ENCODE peak calls at places on chromosomes 1 and 21, in six cellular contexts. One of them, this sample, is unnamed.

GRCh38 chr1:150763631-150764223 is 1.9 kb downstream of the CTSS start:
- DNase-seq in AG04450: no peak
- DNase-seq in spleen: no peak
- DNase-seq in fibroblast of lung: no peak
- DNase-seq in AG10803: no peak
- DNase-seq in colonic mucosa: no peak
- DNase-seq in this sample: no peak

GRCh38 chr1:35565742-35566133 is 7.4 kb upstream of the TFAP2E start:
- DNase-seq in AG04450: no peak
- DNase-seq in spleen: peak; percentile 59
- DNase-seq in fibroblast of lung: no peak
- DNase-seq in AG10803: no peak
- DNase-seq in colonic mucosa: no peak
- DNase-seq in this sample: no peak

GRCh38 chr1:18640228-18641004 is 9.8 kb downstream of the PAX7 start:
- DNase-seq in AG04450: no peak
- DNase-seq in spleen: no peak
- DNase-seq in fibroblast of lung: no peak
- DNase-seq in AG10803: no peak
- DNase-seq in colonic mucosa: no peak
- DNase-seq in this sample: no peak

GRCh38 chr1:4124631-4125145 is 224.6 kb upstream of the C1orf174 start:
- DNase-seq in AG04450: no peak
- DNase-seq in spleen: peak; percentile 50
- DNase-seq in fibroblast of lung: no peak
- DNase-seq in AG10803: no peak
- DNase-seq in colonic mucosa: no peak
- DNase-seq in this sample: no peak

GRCh38 chr1:91569411-91570104 is 68.9 kb downstream of the CDC7 start:
- DNase-seq in AG04450: peak; percentile 67
- DNase-seq in spleen: no peak
- DNase-seq in fibroblast of lung: peak; percentile 94
- DNase-seq in AG10803: peak; percentile 99
- DNase-seq in colonic mucosa: peak; percentile 76
- DNase-seq in this sample: peak; percentile 93

GRCh38 chr1:212584092-212584886 is 24.3 kb upstream of the ATF3 start:
- DNase-seq in AG04450: no peak
- DNase-seq in spleen: no peak
- DNase-seq in fibroblast of lung: no peak
- DNase-seq in AG10803: no peak
- DNase-seq in colonic mucosa: no peak
- DNase-seq in this sample: no peak

GRCh38 chr21:45127937-45128336 is 53.6 kb downstream of the ADARB1 start:
- DNase-seq in AG04450: no peak
- DNase-seq in spleen: no peak
- DNase-seq in fibroblast of lung: no peak
- DNase-seq in AG10803: no peak
- DNase-seq in colonic mucosa: no peak
- DNase-seq in this sample: no peak

GRCh38 chr1:58979085-58979484 is 195.2 kb upstream of the JUN start:
- DNase-seq in AG04450: no peak
- DNase-seq in spleen: no peak
- DNase-seq in fibroblast of lung: no peak
- DNase-seq in AG10803: peak; percentile 39
- DNase-seq in colonic mucosa: no peak
- DNase-seq in this sample: no peak

GRCh38 chr1:61636392-61636791 is 88.5 kb downstream of the TM2D1 start:
- DNase-seq in AG04450: no peak
- DNase-seq in spleen: no peak
- DNase-seq in fibroblast of lung: no peak
- DNase-seq in AG10803: no peak
- DNase-seq in colonic mucosa: no peak
- DNase-seq in this sample: no peak

GRCh38 chr1:61638296-61638695 is 86.6 kb downstream of the TM2D1 start:
- DNase-seq in AG04450: no peak
- DNase-seq in spleen: no peak
- DNase-seq in fibroblast of lung: no peak
- DNase-seq in AG10803: peak; percentile 95
- DNase-seq in colonic mucosa: no peak
- DNase-seq in this sample: peak; percentile 33

GRCh38 chr1:61636814-61637213 is 88.1 kb downstream of the TM2D1 start:
- DNase-seq in AG04450: no peak
- DNase-seq in spleen: no peak
- DNase-seq in fibroblast of lung: no peak
- DNase-seq in AG10803: no peak
- DNase-seq in colonic mucosa: no peak
- DNase-seq in this sample: no peak

GRCh38 chr1:61639218-61639617 is 85.7 kb downstream of the TM2D1 start:
- DNase-seq in AG04450: no peak
- DNase-seq in spleen: no peak
- DNase-seq in fibroblast of lung: no peak
- DNase-seq in AG10803: no peak
- DNase-seq in colonic mucosa: no peak
- DNase-seq in this sample: no peak

GRCh38 chr1:61637470-61637869 is 87.5 kb downstream of the TM2D1 start:
- DNase-seq in AG04450: no peak
- DNase-seq in spleen: no peak
- DNase-seq in fibroblast of lung: no peak
- DNase-seq in AG10803: no peak
- DNase-seq in colonic mucosa: no peak
- DNase-seq in this sample: no peak
- H3K4me3 ChIP-seq in AG04450: no peak overlapping the region
- H3K4me3 ChIP-seq in spleen: no peak overlapping the region
- H3K4me3 ChIP-seq in fibroblast of lung: no peak overlapping the region
- H3K4me3 ChIP-seq in AG10803: no peak overlapping the region
- H3K4me3 ChIP-seq in colonic mucosa: no peak overlapping the region
- H3K4me3 ChIP-seq in this sample: no peak overlapping the region

GRCh38 chr1:94743866-94744265 is 76.3 kb upstream of the SLC44A3 start:
- DNase-seq in AG04450: peak; percentile 79
- DNase-seq in spleen: no peak
- DNase-seq in fibroblast of lung: peak; percentile 16
- DNase-seq in AG10803: no peak
- DNase-seq in colonic mucosa: no peak
- DNase-seq in this sample: no peak

GRCh38 chr1:94741956-94742355 is 78.2 kb upstream of the SLC44A3 start:
- DNase-seq in AG04450: no peak
- DNase-seq in spleen: no peak
- DNase-seq in fibroblast of lung: no peak
- DNase-seq in AG10803: no peak
- DNase-seq in colonic mucosa: no peak
- DNase-seq in this sample: no peak

GRCh38 chr1:94739521-94740061 is 80.6 kb upstream of the SLC44A3 start:
- DNase-seq in AG04450: peak; percentile 83
- DNase-seq in spleen: no peak
- DNase-seq in fibroblast of lung: peak; percentile 99
- DNase-seq in AG10803: peak; percentile 96
- DNase-seq in colonic mucosa: no peak
- DNase-seq in this sample: peak; percentile 74

GRCh38 chr1:94738371-94738770 is 81.8 kb upstream of the SLC44A3 start:
- DNase-seq in AG04450: no peak
- DNase-seq in spleen: no peak
- DNase-seq in fibroblast of lung: peak; percentile 59
- DNase-seq in AG10803: no peak
- DNase-seq in colonic mucosa: no peak
- DNase-seq in this sample: no peak

DNA sequence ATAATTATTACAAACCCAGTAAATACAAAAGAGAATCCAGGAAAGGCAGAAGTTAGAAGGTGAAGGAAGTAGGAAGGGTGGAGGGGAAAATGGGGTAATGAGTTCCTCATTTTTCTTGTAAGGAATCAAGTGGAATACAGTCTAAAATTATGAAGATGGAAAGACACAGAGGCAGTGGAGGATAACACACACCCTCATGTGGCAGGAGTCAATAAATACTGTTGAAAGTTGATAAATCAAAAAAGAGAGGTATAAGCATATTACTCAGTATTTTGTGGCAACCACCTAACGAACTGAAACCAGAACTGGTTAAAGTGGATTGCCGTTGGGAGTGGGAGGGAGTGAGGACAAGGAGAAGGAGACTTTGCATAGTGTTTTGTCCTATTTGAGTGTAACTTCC is 78.6 kb upstream of the SLC44A3 start:
- DNase-seq in AG04450: no peak
- DNase-seq in spleen: no peak
- DNase-seq in fibroblast of lung: no peak
- DNase-seq in AG10803: no peak
- DNase-seq in colonic mucosa: no peak
- DNase-seq in this sample: no peak
- TF ChIP-seq CTCF in AG04450: no peak
- TF ChIP-seq CTCF in spleen: no peak
- TF ChIP-seq CTCF in fibroblast of lung: no peak
- TF ChIP-seq CTCF in AG10803: no peak
- TF ChIP-seq CTCF in colonic mucosa: no peak
- TF ChIP-seq CTCF in this sample: no peak

GRCh38 chr1:89723144-89723543 is 90.2 kb downstream of the LRRC8C start:
- DNase-seq in AG04450: no peak
- DNase-seq in spleen: no peak
- DNase-seq in fibroblast of lung: no peak
- DNase-seq in AG10803: no peak
- DNase-seq in colonic mucosa: no peak
- DNase-seq in this sample: no peak

GRCh38 chr1:89721351-89721750 is 88.4 kb downstream of the LRRC8C start:
- DNase-seq in AG04450: no peak
- DNase-seq in spleen: no peak
- DNase-seq in fibroblast of lung: peak; percentile 60
- DNase-seq in AG10803: peak; percentile 26
- DNase-seq in colonic mucosa: no peak
- DNase-seq in this sample: no peak

GRCh38 chr1:89715677-89716076 is 82.8 kb downstream of the LRRC8C start:
- DNase-seq in AG04450: no peak
- DNase-seq in spleen: no peak
- DNase-seq in fibroblast of lung: no peak
- DNase-seq in AG10803: no peak
- DNase-seq in colonic mucosa: no peak
- DNase-seq in this sample: no peak

GRCh38 chr1:89720839-89721238 is 87.9 kb downstream of the LRRC8C start:
- DNase-seq in AG04450: no peak
- DNase-seq in spleen: no peak
- DNase-seq in fibroblast of lung: no peak
- DNase-seq in AG10803: no peak
- DNase-seq in colonic mucosa: no peak
- DNase-seq in this sample: no peak

GRCh38 chr1:89719502-89720306 is 86.8 kb downstream of the LRRC8C start:
- DNase-seq in AG04450: no peak
- DNase-seq in spleen: no peak
- DNase-seq in fibroblast of lung: peak; percentile 48
- DNase-seq in AG10803: peak; percentile 52
- DNase-seq in colonic mucosa: no peak
- DNase-seq in this sample: peak; percentile 24
- H3K4me3 ChIP-seq in AG04450: peak overlapping the region; percentile 40
- H3K4me3 ChIP-seq in spleen: no peak overlapping the region
- H3K4me3 ChIP-seq in fibroblast of lung: no peak overlapping the region
- H3K4me3 ChIP-seq in AG10803: no peak overlapping the region
- H3K4me3 ChIP-seq in colonic mucosa: no peak overlapping the region
- H3K4me3 ChIP-seq in this sample: peak overlapping the region; percentile 12

GRCh38 chr21:25636727-25637126 is 2.3 kb upstream of the JAM2 start:
- DNase-seq in AG04450: no peak
- DNase-seq in spleen: no peak
- DNase-seq in fibroblast of lung: peak; percentile 2
- DNase-seq in AG10803: peak; percentile 3
- DNase-seq in colonic mucosa: no peak
- DNase-seq in this sample: no peak
- TF ChIP-seq CTCF in AG04450: no peak
- TF ChIP-seq CTCF in spleen: no peak
- TF ChIP-seq CTCF in fibroblast of lung: no peak
- TF ChIP-seq CTCF in AG10803: no peak
- TF ChIP-seq CTCF in colonic mucosa: no peak
- TF ChIP-seq CTCF in this sample: no peak

GRCh38 chr1:112337028-112337531 is 58.9 kb upstream of the CTTNBP2NL start:
- DNase-seq in AG04450: peak; percentile 11
- DNase-seq in spleen: no peak
- DNase-seq in fibroblast of lung: no peak
- DNase-seq in AG10803: peak; percentile 44
- DNase-seq in colonic mucosa: peak; percentile 32
- DNase-seq in this sample: no peak
- H3K4me3 ChIP-seq in AG04450: no peak overlapping the region
- H3K4me3 ChIP-seq in spleen: no peak overlapping the region
- H3K4me3 ChIP-seq in fibroblast of lung: no peak overlapping the region
- H3K4me3 ChIP-seq in AG10803: no peak overlapping the region
- H3K4me3 ChIP-seq in colonic mucosa: no peak overlapping the region
- H3K4me3 ChIP-seq in this sample: no peak overlapping the region

This sample was measured in AG04449.